ENCODE peak calls at places on chromosomes 7 and 10, in nine cellular contexts. G is stomach, U is GM10248, R is ovary, C is osteocyte, F is foreskin fibroblast, S is mucosa of descending colon, Q is H9, O is astrocyte. T is an unnamed sample.

GRCh38 chr10:42646214-42646613 is 7.8 kb upstream of the ZNF33B start:
- DNase-seq in U (no peak), F (no peak), G (no peak), Q (no peak), R (no peak), S (no peak), O (no peak), C (no peak), T (no peak)

GRCh38 chr7:97845622-97846203 is 26.5 kb downstream of the ASNS start:
- DNase-seq in G (no peak), Q (no peak), C (no peak), O (no peak), R (no peak), F (no peak), S (peak), U (no peak), T (peak)

GRCh38 chr7:81236560-81236959 is 317.7 kb upstream of the SEMA3C start:
- DNase-seq in Q (no peak), C (no peak), R (no peak), S (no peak), O (no peak), U (no peak), F (no peak), G (no peak), T (no peak)

GRCh38 chr10:122462533-122463465 is 1.4 kb downstream of the HTRA1 start:
- DNase-seq in Q (no peak), U (no peak), F (no peak), G (no peak), O (no peak), S (peak), C (peak), R (peak), T (peak)

GRCh38 chr7:104894998-104895850 is 118.8 kb upstream of the KMT2E start:
- DNase-seq in S (no peak), G (no peak), C (no peak), U (no peak), F (no peak), R (no peak), Q (no peak), O (no peak), T (no peak)

GRCh38 chr10:51867956-51868355 is 168.6 kb upstream of the CSTF2T start:
- DNase-seq in R (no peak), F (peak), C (no peak), Q (no peak), U (no peak), O (peak), S (no peak), G (no peak), T (peak)

GRCh38 chr10:29127731-29128130 is 161.1 kb upstream of the LYZL1 start:
- DNase-seq in G (no peak), F (no peak), Q (no peak), C (no peak), O (no peak), U (no peak), S (no peak), R (no peak), T (no peak)

GRCh38 chr10:88089498-88089897 is 226.1 kb downstream of the PTEN start:
- DNase-seq in R (no peak), Q (no peak), S (no peak), C (no peak), O (no peak), U (no peak), G (peak), F (no peak), T (no peak)

GRCh38 chr7:108455524-108455832 is 758 bp downstream of the NRCAM start:
- DNase-seq in C (no peak), R (no peak), U (peak), S (no peak), F (no peak), Q (no peak), G (no peak), O (no peak), T (no peak)

GRCh38 chr7:49848211-49848841 is 74.9 kb downstream of the VWC2 start:
- DNase-seq in O (no peak), U (no peak), F (no peak), R (no peak), Q (no peak), G (no peak), C (no peak), S (no peak), T (no peak)

GRCh38 chr10:98397089-98397600 is 17.8 kb downstream of the PYROXD2 start:
- DNase-seq in O (no peak), Q (no peak), R (no peak), G (no peak), C (no peak), S (no peak), U (no peak), F (no peak), T (no peak)

GRCh38 chr10:11530806-11531205 is 80.6 kb downstream of the USP6NL start:
- DNase-seq in Q (no peak), O (no peak), U (no peak), F (no peak), R (no peak), S (no peak), G (no peak), C (no peak), T (no peak)

GRCh38 chr10:11532329-11532728 is 79.1 kb downstream of the USP6NL start:
- DNase-seq in O (peak), C (no peak), U (no peak), Q (no peak), G (no peak), S (no peak), R (no peak), F (no peak), T (no peak)

GRCh38 chr10:11535376-11535959 is 76.0 kb downstream of the USP6NL start:
- DNase-seq in G (no peak), U (peak), C (no peak), F (no peak), Q (no peak), R (no peak), S (no peak), O (no peak), T (no peak)

GRCh38 chr10:11536256-11536655 is 75.2 kb downstream of the USP6NL start:
- DNase-seq in G (no peak), F (no peak), R (no peak), Q (no peak), O (no peak), S (no peak), C (no peak), U (no peak), T (no peak)

DNA sequence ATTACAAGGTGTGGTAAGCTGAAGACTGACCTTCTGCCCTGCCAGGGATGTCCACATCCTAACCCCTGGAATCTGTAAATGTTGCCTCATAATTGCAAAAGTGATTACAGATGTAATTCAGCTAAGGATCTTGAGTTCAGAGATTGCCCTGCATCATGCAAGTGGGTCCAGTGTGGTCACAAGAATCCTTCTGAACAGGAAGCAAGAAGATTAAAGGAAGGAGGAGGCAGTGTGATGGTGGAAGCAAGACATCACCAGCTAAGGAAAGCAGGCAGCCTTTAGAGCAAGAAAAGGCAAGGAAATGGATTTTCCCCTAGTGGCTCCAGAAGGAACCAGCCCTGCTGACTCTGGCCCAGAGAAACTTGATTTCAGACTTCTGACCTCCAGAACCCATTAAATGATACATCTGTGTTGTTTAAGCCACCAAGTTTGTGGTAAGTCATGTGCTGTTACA is 78.1 kb downstream of the USP6NL start:
- DNase-seq in G (no peak), Q (no peak), R (no peak), O (no peak), F (peak), U (no peak), S (no peak), C (no peak), T (no peak)
- TF ChIP-seq CTCF in G (no peak), Q (peak), R (no peak), O (peak), F (peak), U (no peak), S (no peak), C (peak), T (peak)

GRCh38 chr7:69691734-69692133 is 93.5 kb downstream of the AUTS2 start:
- DNase-seq in O (no peak), S (peak), C (no peak), F (no peak), Q (no peak), R (no peak), G (no peak), U (no peak), T (no peak)
- TF ChIP-seq CTCF in O (no peak), S (no peak), C (no peak), F (no peak), Q (no peak), R (no peak), G (no peak), U (no peak), T (no peak)

DNA sequence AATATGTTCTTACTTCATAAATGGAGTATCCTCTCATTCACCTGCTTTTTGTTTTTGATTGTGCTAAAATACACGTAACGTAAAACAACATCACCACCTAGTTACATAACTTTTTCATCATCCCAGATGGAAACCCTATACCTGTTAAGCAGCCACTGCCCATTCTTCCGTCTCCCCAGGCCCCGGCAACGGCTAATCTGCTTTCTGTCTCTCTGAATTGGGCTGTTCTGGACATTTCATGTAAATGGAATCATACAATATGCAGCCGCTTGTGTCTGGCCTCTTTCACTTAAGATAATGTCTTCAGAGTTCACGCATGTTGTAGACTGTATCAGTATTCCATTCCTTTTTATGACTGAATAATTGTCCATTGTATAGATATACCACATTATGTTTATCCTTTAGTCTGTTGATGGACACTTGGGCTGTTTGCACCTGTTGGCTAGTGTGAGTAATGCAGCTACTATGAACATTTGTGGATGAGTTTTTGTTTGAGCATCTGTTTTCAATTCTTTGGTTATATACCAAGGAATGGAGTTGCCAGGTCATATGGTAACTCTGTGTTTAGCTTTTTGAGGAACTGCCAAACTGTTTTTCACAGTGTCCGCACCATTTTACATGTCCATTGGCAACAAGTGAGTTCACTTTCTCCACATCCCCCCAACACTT is 14.1 kb upstream of the SUN1 start:
- DNase-seq in F (peak), Q (no peak), C (no peak), R (no peak), U (no peak), G (no peak), S (no peak), O (peak), T (peak)
- TF ChIP-seq CTCF in F (peak), Q (peak), C (peak), R (peak), U (no peak), G (no peak), S (no peak), O (peak), T (peak)

GRCh38 chr10:85993140-85993539 is 373.5 kb downstream of the GRID1 start:
- DNase-seq in R (no peak), G (no peak), Q (no peak), O (no peak), U (no peak), F (no peak), C (no peak), S (no peak), T (no peak)

GRCh38 chr10:85992324-85992723 is 374.3 kb downstream of the GRID1 start:
- DNase-seq in U (no peak), F (no peak), Q (no peak), O (no peak), R (no peak), C (no peak), S (no peak), G (no peak), T (no peak)

GRCh38 chr10:85993840-85994507 is 372.6 kb downstream of the GRID1 start:
- DNase-seq in S (no peak), C (no peak), Q (no peak), F (no peak), O (no peak), R (no peak), U (no peak), G (no peak), T (no peak)

GRCh38 chr10:85997544-85997943 is 369.1 kb downstream of the GRID1 start:
- DNase-seq in O (no peak), S (no peak), F (no peak), R (no peak), G (no peak), U (no peak), Q (no peak), C (no peak), T (no peak)

GRCh38 chr10:85995791-85996190 is 370.8 kb downstream of the GRID1 start:
- DNase-seq in G (peak), S (peak), O (no peak), U (no peak), Q (no peak), C (peak), R (no peak), F (no peak), T (no peak)
- TF ChIP-seq CTCF in G (peak), S (no peak), O (peak), U (peak), Q (peak), C (peak), R (no peak), F (no peak), T (peak)

DNA sequence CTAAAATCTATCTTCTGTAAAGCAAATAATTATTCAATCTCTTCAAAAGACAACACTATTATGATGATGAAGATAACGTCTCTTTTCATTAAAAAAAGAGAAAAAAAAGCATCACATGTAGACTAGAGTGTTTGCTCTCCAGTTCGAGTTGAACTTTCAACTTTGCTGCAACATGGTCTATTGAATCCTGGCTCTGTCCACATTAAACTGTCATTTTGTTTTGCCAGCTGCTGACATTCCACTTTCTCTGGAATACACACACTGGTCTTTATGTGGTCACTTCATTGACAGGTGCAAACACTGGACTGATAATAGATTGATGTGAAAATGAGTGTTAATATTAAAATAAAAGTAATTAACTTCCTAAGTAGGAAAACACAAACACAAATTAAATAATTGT is 61.7 kb downstream of the PTF1A start:
- DNase-seq in R (no peak), S (no peak), C (no peak), Q (no peak), F (no peak), U (no peak), O (no peak), G (no peak), T (no peak)
- TF ChIP-seq CTCF in R (no peak), S (no peak), C (no peak), Q (no peak), F (no peak), U (no peak), O (no peak), G (no peak), T (no peak)